ENCODE peak calls at places on chromosomes 2 and 18, in five cellular contexts. D is bronchial epithelial cell; P is CD4-positive, alpha-beta T cell; T is Panc1; Q is astrocyte. E is an unnamed sample.

GRCh38 chr18:30889582-30890301 is 152.8 kb downstream of the DSC3 start:
- DNase-seq in D (peak; percentile 45), P (no peak), T (peak; percentile 8), Q (peak; percentile 4), E (no peak)

GRCh38 chr18:28365406-28365805 is 188.5 kb upstream of the CDH2 start:
- DNase-seq in D (peak; percentile 91), P (no peak), T (peak; percentile 12), Q (peak; percentile 51), E (no peak)

GRCh38 chr2:241530571-241530970 is 22.2 kb upstream of the STK25 start:
- DNase-seq in D (no peak), P (no peak), T (no peak), Q (no peak), E (no peak)

GRCh38 chr2:61378281-61378680 is 92.6 kb downstream of the USP34 start:
- DNase-seq in D (no peak), P (no peak), T (no peak), Q (no peak), E (no peak)

GRCh38 chr2:104521247-104521646 is 332.7 kb upstream of the POU3F3 start:
- DNase-seq in D (no peak), P (no peak), T (no peak), Q (no peak), E (no peak)

GRCh38 chr2:158497486-158497885 is 40.7 kb downstream of the PKP4 start:
- DNase-seq in D (peak; percentile 95), P (no peak), T (no peak), Q (peak; percentile 46), E (no peak)

GRCh38 chr2:170022692-170023091 is 155.3 kb upstream of the MYO3B start:
- DNase-seq in D (peak; percentile 51), P (no peak), T (no peak), Q (peak; percentile 47), E (no peak)

GRCh38 chr18:8629602-8630001 is 20.4 kb downstream of the RAB12 start:
- DNase-seq in D (no peak), P (no peak), T (no peak), Q (no peak), E (no peak)

GRCh38 chr2:554444-554843 is 122.8 kb downstream of the TMEM18 start:
- DNase-seq in D (no peak), P (no peak), T (no peak), Q (no peak), E (no peak)

GRCh38 chr2:30823452-30823851 is 16.2 kb upstream of the CAPN13 start:
- DNase-seq in D (no peak), P (no peak), T (no peak), Q (no peak), E (no peak)

DNA sequence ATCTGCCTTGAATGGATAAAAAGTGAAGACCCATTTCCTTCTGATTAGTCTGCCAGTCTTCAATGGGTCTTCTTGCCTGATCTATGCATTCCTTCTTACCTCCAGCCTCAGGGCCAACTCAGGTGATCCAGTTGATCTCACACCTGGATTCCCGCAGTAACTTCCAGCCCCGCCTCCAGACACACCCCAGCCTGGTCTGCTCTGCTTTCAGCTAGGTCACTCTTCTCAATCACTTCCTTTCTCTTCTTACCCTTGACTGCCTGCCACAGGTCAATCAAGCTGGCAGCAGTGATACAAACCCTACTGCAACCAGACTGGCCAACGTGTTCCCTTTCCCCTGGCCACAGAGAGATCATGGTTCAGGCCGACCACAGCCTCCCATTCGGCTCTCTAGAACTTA is 263.6 kb downstream of the ZNF516 start:
- DNase-seq in D (no peak), P (no peak), T (no peak), Q (no peak), E (no peak)
- TF ChIP-seq CTCF in D (no peak), P (no peak), T (no peak), Q (no peak), E (no peak)

GRCh38 chr2:71276311-71277158 is 49.6 kb upstream of the PAIP2B start:
- DNase-seq in D (peak; percentile 49), P (peak; percentile 81), T (peak; percentile 39), Q (peak; percentile 70), E (peak; percentile 94)
- TF ChIP-seq CTCF in D (no peak), P (no peak), T (no peak), Q (no peak), E (no peak)

DNA sequence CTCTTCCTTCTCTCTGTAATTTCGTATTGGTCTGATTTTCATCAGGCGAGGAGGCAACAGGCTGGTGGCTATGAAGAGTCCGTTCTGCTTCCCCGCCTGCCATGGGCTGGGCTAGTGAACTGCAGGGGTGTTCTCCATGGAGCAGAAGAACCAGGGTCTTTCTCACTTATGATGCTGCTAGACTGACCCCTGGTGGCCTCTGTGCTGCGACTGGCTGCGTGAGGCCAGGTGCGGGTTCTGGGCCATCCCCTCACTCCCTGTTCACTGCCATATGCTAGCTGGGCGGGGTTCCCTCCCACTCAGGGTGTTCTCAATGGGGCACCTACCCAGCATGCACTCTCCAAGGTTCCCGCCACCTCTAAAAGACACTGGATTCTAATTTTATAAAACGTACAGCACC is 35.0 kb downstream of the ZAP70 start:
- DNase-seq in D (no peak), P (peak; percentile 65), T (no peak), Q (no peak), E (peak; percentile 64)
- TF ChIP-seq CTCF in D (peak; percentile 41), P (peak; percentile 74), T (peak; percentile 65), Q (no peak), E (peak; percentile 47)

GRCh38 chr2:130727286-130727924 is 1.5 kb upstream of the GPR148 start:
- DNase-seq in D (peak; percentile 65), P (peak; percentile 77), T (no peak), Q (peak; percentile 48), E (peak; percentile 85)
- TF ChIP-seq CTCF in D (no peak), P (no peak), T (no peak), Q (no peak), E (no peak)

GRCh38 chr2:56743807-56744206 is 560.0 kb downstream of the CCDC85A start:
- DNase-seq in D (no peak), P (no peak), T (no peak), Q (no peak), E (no peak)

GRCh38 chr2:56754627-56755026 is 570.8 kb downstream of the CCDC85A start:
- DNase-seq in D (no peak), P (no peak), T (no peak), Q (no peak), E (no peak)

GRCh38 chr2:56754066-56754615 is 570.4 kb downstream of the CCDC85A start:
- DNase-seq in D (no peak), P (no peak), T (no peak), Q (no peak), E (no peak)

GRCh38 chr2:56753182-56753581 is 569.4 kb downstream of the CCDC85A start:
- DNase-seq in D (no peak), P (no peak), T (no peak), Q (no peak), E (peak; percentile 4)

GRCh38 chr2:56749152-56749752 is 565.5 kb downstream of the CCDC85A start:
- DNase-seq in D (peak; percentile 67), P (no peak), T (peak; percentile 25), Q (peak; percentile 34), E (peak; percentile 10)
- TF ChIP-seq CTCF in D (peak; percentile 26), P (no peak), T (peak; percentile 38), Q (peak; percentile 51), E (no peak)

DNA sequence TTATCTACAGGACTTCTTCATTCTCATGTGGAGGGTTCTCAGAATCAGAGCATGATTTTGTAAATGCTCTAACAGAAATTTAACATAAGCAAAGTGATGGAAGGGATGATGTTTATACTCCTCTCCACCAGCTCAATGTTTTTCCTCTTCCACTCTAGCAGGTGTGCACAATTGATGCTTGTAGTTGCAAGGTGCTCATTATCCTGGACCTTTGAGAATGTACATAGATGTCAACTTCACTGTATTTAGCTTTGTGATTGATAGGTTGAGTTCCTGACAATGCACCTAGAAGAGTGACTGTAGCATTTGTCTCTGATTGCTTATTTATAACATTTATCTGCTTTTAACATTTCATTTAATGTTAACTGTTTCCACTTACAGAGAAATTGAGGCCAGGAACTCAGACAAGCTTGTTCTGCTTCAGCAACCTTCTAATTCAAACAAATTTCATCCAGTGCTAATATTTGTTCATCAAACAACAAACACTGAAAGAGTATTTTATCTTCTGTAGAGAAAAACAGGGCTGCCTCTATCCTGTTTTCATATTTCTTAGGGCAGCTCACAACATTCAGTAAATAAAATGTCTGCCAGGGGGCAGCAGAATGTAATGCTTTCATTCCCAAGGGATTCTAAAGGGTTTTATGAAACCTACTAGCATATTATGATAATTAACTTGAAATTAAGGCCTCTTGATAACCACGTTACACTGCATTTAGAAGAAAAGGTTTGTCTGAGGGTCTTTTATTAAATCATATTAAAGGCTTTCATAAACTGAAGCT is 127.9 kb upstream of the NOL4 start:
- DNase-seq in D (no peak), P (no peak), T (no peak), Q (no peak), E (no peak)
- TF ChIP-seq CTCF in D (no peak), P (no peak), T (peak; percentile 21), Q (peak; percentile 18), E (no peak)